ENCODE peak calls at places on chromosomes 7 and 10, in five cellular contexts. Z is NCI-H1105 treated with DMSO at 0.1 percent for 48 hours; G is stimulated activated CD4-positive, alpha-beta T cell treated with anti-CD3 and anti-CD28 coated beads, TNF-alpha, amount 100 ng/mL, for 1 hour; W is Jurkat, Clone E6-1; E is H4. U is an unnamed sample.

GRCh38 chr7:66837007-66837406 is 84.0 kb upstream of the TMEM248 start:
- DNase-seq in W (peak; percentile 24), Z (no peak), G (no peak), E (peak; percentile 38), U (no peak)

GRCh38 chr10:34814228-34815173 is 595 bp downstream of the PARD3 start:
- DNase-seq in W (no peak), G (no peak), E (no peak), Z (peak; percentile 13), U (no peak)

GRCh38 chr10:132805599-132805998 is 19.7 kb upstream of the NKX6-2 start:
- DNase-seq in G (no peak), W (no peak), Z (no peak), E (no peak), U (no peak)

GRCh38 chr10:30027057-30028005 is 32.1 kb downstream of the JCAD start:
- DNase-seq in Z (peak; percentile 18), W (peak; percentile 97), G (peak; percentile 50), E (no peak), U (peak; percentile 20)

GRCh38 chr7:111098011-111098925 is 7.3 kb downstream of the LRRN3 start:
- DNase-seq in E (peak; percentile 59), G (peak; percentile 45), W (no peak), Z (peak; percentile 50), U (no peak)

GRCh38 chr7:112654322-112655216 is 135.6 kb downstream of the TMEM168 start:
- DNase-seq in G (no peak), E (peak; percentile 7), W (no peak), Z (no peak), U (no peak)

GRCh38 chr7:103079836-103080235 is 4.9 kb downstream of the ARMC10 start:
- DNase-seq in G (no peak), W (no peak), E (no peak), Z (no peak), U (no peak)

GRCh38 chr10:74705361-74705980 is 120.9 kb upstream of the KAT6B start:
- DNase-seq in E (no peak), Z (peak; percentile 65), W (no peak), G (no peak), U (peak; percentile 10)

GRCh38 chr10:21334891-21335696 is 190.4 kb downstream of the SKIDA1 start:
- DNase-seq in E (peak; percentile 66), G (no peak), W (no peak), Z (no peak), U (no peak)

GRCh38 chr7:39624202-39624807 is 933 bp downstream of the RALA start:
- DNase-seq in E (peak; percentile 33), Z (peak; percentile 27), G (no peak), W (no peak), U (no peak)

GRCh38 chr10:6202684-6203330 is at the start of gene PFKFB3:
- DNase-seq in E (peak; percentile 80), W (peak; percentile 82), Z (peak; percentile 35), G (peak; percentile 90), U (peak; percentile 89)